ENCODE peak calls at places on chromosomes 11 and 22, in six cellular contexts. D, J, R, C, Y and N are unnamed samples.

GRCh38 chr11:96150609-96151008 is 192.4 kb downstream of the MAML2 start:
- DNase-seq in D (no peak), J (no peak), R (no peak), C (no peak), Y (no peak), N (no peak)

GRCh38 chr22:29574762-29575450 is 6.0 kb downstream of the NIPSNAP1 start:
- DNase-seq in D (no peak), J (no peak), R (no peak), C (no peak), Y (no peak), N (no peak)

GRCh38 chr22:32040324-32040904 is 2.6 kb upstream of the SLC5A1 start:
- DNase-seq in D (no peak), J (no peak), R (no peak), C (no peak), Y (no peak), N (no peak)

GRCh38 chr11:84498016-84498415 is 1129.1 kb downstream of the DLG2 start:
- DNase-seq in D (no peak), J (no peak), R (no peak), C (no peak), Y (no peak), N (no peak)

GRCh38 chr11:100442017-100442416 is 245.1 kb upstream of the ARHGAP42 start:
- DNase-seq in D (no peak), J (no peak), R (no peak), C (no peak), Y (peak), N (no peak)

GRCh38 chr11:16749666-16750065 is 11.2 kb downstream of the C11orf58 start:
- DNase-seq in D (no peak), J (no peak), R (no peak), C (no peak), Y (no peak), N (no peak)

GRCh38 chr11:93494341-93494740 is 48.9 kb downstream of the SMCO4 start:
- DNase-seq in D (no peak), J (no peak), R (no peak), C (no peak), Y (peak), N (no peak)

GRCh38 chr22:19117111-19117512 is 5.1 kb downstream of the DGCR2 start:
- DNase-seq in D (no peak), J (peak), R (no peak), C (no peak), Y (no peak), N (peak)

GRCh38 chr22:29663230-29663826 is 56.5 kb upstream of the CABP7 start:
- DNase-seq in D (no peak), J (no peak), R (no peak), C (no peak), Y (no peak), N (no peak)

GRCh38 chr11:75445315-75445953 is 12.4 kb upstream of the KLHL35 start:
- DNase-seq in D (no peak), J (no peak), R (peak), C (peak), Y (peak), N (peak)

GRCh38 chr11:121722431-121723256 is 269.9 kb upstream of the SORL1-AS1 start:
- DNase-seq in D (peak), J (peak), R (peak), C (no peak), Y (peak), N (peak)

GRCh38 chr11:118973985-118974384 is 2.4 kb downstream of the FOXR1 start:
- DNase-seq in D (no peak), J (no peak), R (no peak), C (no peak), Y (no peak), N (no peak)

GRCh38 chr11:80350541-80350940 is 909.7 kb upstream of the TENM4 start:
- DNase-seq in D (no peak), J (no peak), R (no peak), C (no peak), Y (no peak), N (no peak)

GRCh38 chr11:70470127-70470526 is 71.8 kb downstream of the CTTN start:
- DNase-seq in D (no peak), J (no peak), R (no peak), C (no peak), Y (no peak), N (no peak)

GRCh38 chr11:107526197-107526596 is 39.3 kb downstream of the ALKBH8 start:
- DNase-seq in D (no peak), J (no peak), R (no peak), C (no peak), Y (no peak), N (no peak)

GRCh38 chr11:65217441-65218423 is 36.0 kb downstream of the CAPN1 start:
- DNase-seq in D (no peak), J (no peak), R (peak), C (no peak), Y (no peak), N (no peak)

GRCh38 chr11:124748481-124749338 is 3.3 kb downstream of the VSIG2 start:
- DNase-seq in D (no peak), J (no peak), R (no peak), C (no peak), Y (no peak), N (no peak)

GRCh38 chr11:68687986-68688385 is 3.6 kb downstream of the GAL start:
- DNase-seq in D (no peak), J (no peak), R (no peak), C (no peak), Y (no peak), N (no peak)

GRCh38 chr22:46660604-46661201 is 40.5 kb downstream of the GRAMD4 start:
- DNase-seq in D (no peak), J (peak), R (no peak), C (no peak), Y (no peak), N (peak)

GRCh38 chr11:1565173-1565903 is 6.7 kb downstream of the DUSP8 start:
- DNase-seq in D (no peak), J (no peak), R (no peak), C (no peak), Y (no peak), N (no peak)

GRCh38 chr11:9076046-9076445 is 15.4 kb downstream of the SCUBE2 start:
- DNase-seq in D (no peak), J (no peak), R (no peak), C (no peak), Y (no peak), N (no peak)

GRCh38 chr11:61120865-61121831 is 18.9 kb downstream of the CD5 start:
- DNase-seq in D (no peak), J (no peak), R (no peak), C (no peak), Y (peak), N (no peak)

GRCh38 chr22:25363474-25363873 is 144.0 kb downstream of the CRYBB2 start:
- DNase-seq in D (no peak), J (no peak), R (no peak), C (no peak), Y (no peak), N (no peak)

GRCh38 chr22:34344702-34345101 is 424.4 kb upstream of the LARGE1 start:
- DNase-seq in D (no peak), J (no peak), R (no peak), C (no peak), Y (no peak), N (no peak)

GRCh38 chr11:66100272-66101037 is 30.4 kb downstream of the PACS1 start:
- DNase-seq in D (no peak), J (peak), R (peak), C (peak), Y (no peak), N (peak)

GRCh38 chr11:35145249-35145648 is 6.3 kb downstream of the CD44 start:
- DNase-seq in D (no peak), J (no peak), R (peak), C (no peak), Y (no peak), N (no peak)

GRCh38 chr11:46207270-46207669 is 70.2 kb upstream of the CREB3L1 start:
- DNase-seq in D (no peak), J (no peak), R (no peak), C (no peak), Y (no peak), N (no peak)

GRCh38 chr11:17921620-17922473 is 91.0 kb downstream of the SERGEF start:
- DNase-seq in D (no peak), J (peak), R (no peak), C (no peak), Y (peak), N (peak)

GRCh38 chr11:108319541-108320145 is 96.8 kb downstream of the ATM start:
- DNase-seq in D (peak), J (no peak), R (no peak), C (no peak), Y (no peak), N (no peak)

GRCh38 chr11:69110451-69110850 is 45.3 kb upstream of the SMIM38 start:
- DNase-seq in D (no peak), J (no peak), R (no peak), C (no peak), Y (no peak), N (no peak)

GRCh38 chr11:12457030-12457600 is 79.7 kb downstream of the PARVA start:
- DNase-seq in D (peak), J (no peak), R (no peak), C (no peak), Y (no peak), N (no peak)

GRCh38 chr11:128327274-128327673 is 260.1 kb downstream of the ETS1 start:
- DNase-seq in D (no peak), J (no peak), R (no peak), C (no peak), Y (no peak), N (no peak)

GRCh38 chr11:87290304-87290922 is 252.7 kb downstream of the TMEM135 start:
- DNase-seq in D (peak), J (peak), R (peak), C (no peak), Y (peak), N (peak)

GRCh38 chr22:36835903-36836302 is 19.1 kb upstream of the PVALB start:
- DNase-seq in D (no peak), J (no peak), R (no peak), C (no peak), Y (no peak), N (no peak)

GRCh38 chr11:35326266-35326879 is 93.0 kb downstream of the SLC1A2 start:
- DNase-seq in D (no peak), J (no peak), R (no peak), C (no peak), Y (no peak), N (no peak)

GRCh38 chr11:123682976-123683375 is 28.6 kb upstream of the SCN3B start:
- DNase-seq in D (no peak), J (no peak), R (no peak), C (no peak), Y (no peak), N (peak)

GRCh38 chr11:131483453-131483852 is 113.0 kb downstream of the NTM start:
- DNase-seq in D (no peak), J (no peak), R (no peak), C (no peak), Y (no peak), N (no peak)

GRCh38 chr11:128491195-128491936 is 96.0 kb downstream of the ETS1 start:
- DNase-seq in D (no peak), J (no peak), R (no peak), C (no peak), Y (no peak), N (no peak)

GRCh38 chr11:36608491-36609199 is 10.6 kb upstream of the RAG2 start:
- DNase-seq in D (no peak), J (no peak), R (no peak), C (no peak), Y (no peak), N (no peak)